ENCODE peak calls at places on chromosomes 3 and 15, in five cellular contexts. D, W, L, I and U are unnamed samples.

GRCh38 chr15:76871930-76872329 is 33.2 kb downstream of the SCAPER start:
- DNase-seq in D (no peak), W (no peak), L (no peak), I (no peak), U (no peak)

GRCh38 chr3:18740631-18741583 is 315.8 kb upstream of the SATB1 start:
- DNase-seq in D (no peak), W (no peak), L (no peak), I (no peak), U (no peak)

GRCh38 chr3:4904801-4905695 is 74.2 kb upstream of the BHLHE40 start:
- DNase-seq in D (no peak), W (no peak), L (no peak), I (no peak), U (no peak)

GRCh38 chr3:70179111-70179510 is 133.3 kb downstream of the MDFIC2 start:
- DNase-seq in D (no peak), W (no peak), L (no peak), I (no peak), U (no peak)

GRCh38 chr3:123026551-123027291 is 842 bp downstream of the SEMA5B start:
- DNase-seq in D (no peak), W (peak; percentile 51), L (peak; percentile 32), I (no peak), U (peak; percentile 39)

GRCh38 chr3:119675188-119675874 is 1.9 kb downstream of the COX17 start:
- DNase-seq in D (no peak), W (no peak), L (no peak), I (no peak), U (no peak)

GRCh38 chr3:74613060-74613459 is 1.4 kb downstream of the CNTN3 start:
- DNase-seq in D (no peak), W (no peak), L (no peak), I (no peak), U (no peak)

GRCh38 chr3:65466300-65466988 is 572.3 kb downstream of the MAGI1 start:
- DNase-seq in D (no peak), W (no peak), L (no peak), I (no peak), U (no peak)

GRCh38 chr3:13013595-13013993 is 59.6 kb downstream of the IQSEC1 start:
- DNase-seq in D (no peak), W (no peak), L (no peak), I (no peak), U (no peak)

GRCh38 chr15:65613365-65613764 is 2.4 kb upstream of the INTS14 start:
- DNase-seq in D (no peak), W (no peak), L (no peak), I (no peak), U (no peak)

GRCh38 chr15:89399070-89399389 is 64.4 kb upstream of the POLG start:
- DNase-seq in D (no peak), W (no peak), L (no peak), I (no peak), U (no peak)

GRCh38 chr3:264394-265156 is 68.0 kb downstream of the CHL1 start:
- DNase-seq in D (no peak), W (no peak), L (peak; percentile 50), I (no peak), U (no peak)

GRCh38 chr3:60076307-60076706 is 1026.5 kb upstream of the CFAP20DC start:
- DNase-seq in D (no peak), W (no peak), L (no peak), I (no peak), U (no peak)

GRCh38 chr3:60073942-60074341 is 1024.1 kb upstream of the CFAP20DC start:
- DNase-seq in D (no peak), W (no peak), L (no peak), I (no peak), U (no peak)

GRCh38 chr3:60081381-60082095 is 1031.7 kb upstream of the CFAP20DC start:
- DNase-seq in D (no peak), W (no peak), L (no peak), I (no peak), U (no peak)

GRCh38 chr3:60080648-60081047 is 1030.8 kb upstream of the CFAP20DC start:
- DNase-seq in D (no peak), W (no peak), L (no peak), I (no peak), U (no peak)

DNA sequence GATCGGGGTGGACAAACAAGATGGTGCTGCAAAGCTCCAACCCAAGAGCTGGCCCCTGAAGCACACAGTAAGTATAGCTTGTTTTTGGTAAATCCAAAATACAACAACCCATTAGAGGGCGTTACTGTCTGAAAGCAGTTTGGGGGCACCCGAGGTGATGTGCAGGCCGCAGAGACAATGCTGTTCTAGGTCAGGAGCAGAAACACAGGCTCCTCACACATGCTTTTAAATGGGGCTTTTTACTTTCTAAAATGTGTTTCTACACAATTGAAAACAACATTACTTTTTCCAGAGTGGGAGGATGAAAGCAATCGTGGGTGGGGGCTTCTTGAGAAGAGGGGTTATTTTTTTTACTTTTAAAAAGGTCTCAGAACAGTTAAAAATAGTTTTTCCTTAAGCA is 1029.3 kb upstream of the CFAP20DC start:
- DNase-seq in D (no peak), W (no peak), L (no peak), I (no peak), U (no peak)
- TF ChIP-seq CTCF in D (no peak), W (no peak), L (no peak), I (no peak), U (no peak)

DNA sequence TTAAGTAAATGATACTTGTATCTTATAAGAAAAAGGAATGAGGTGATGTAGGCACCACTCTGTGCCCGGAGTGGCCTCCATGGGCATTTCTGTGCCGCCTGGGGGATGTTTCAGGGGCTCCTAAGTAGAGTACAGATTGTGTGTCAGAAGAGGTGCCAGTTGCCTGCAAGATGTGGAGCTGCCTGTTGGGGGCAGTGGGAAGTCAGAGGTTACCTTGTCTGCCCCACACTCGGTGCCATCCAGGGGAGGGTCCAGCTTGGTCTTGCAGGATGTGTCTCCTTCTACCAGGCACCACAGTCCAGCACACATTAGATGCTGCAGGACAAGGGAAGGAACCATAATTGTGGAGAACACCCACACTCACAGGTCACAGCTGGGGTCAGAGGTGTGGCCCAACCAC is 208.8 kb downstream of the ADAMTS17 start:
- DNase-seq in D (no peak), W (no peak), L (no peak), I (no peak), U (no peak)
- TF ChIP-seq CTCF in D (no peak), W (no peak), L (no peak), I (no peak), U (no peak)

GRCh38 chr15:98311566-98312188 is 336.7 kb upstream of the IGF1R start:
- DNase-seq in D (peak; percentile 93), W (peak; percentile 83), L (peak; percentile 80), I (peak; percentile 58), U (peak; percentile 84)
- TF ChIP-seq CTCF in D (peak; percentile 86), W (peak; percentile 97), L (peak; percentile 93), I (peak; percentile 58), U (peak; percentile 89)

DNA sequence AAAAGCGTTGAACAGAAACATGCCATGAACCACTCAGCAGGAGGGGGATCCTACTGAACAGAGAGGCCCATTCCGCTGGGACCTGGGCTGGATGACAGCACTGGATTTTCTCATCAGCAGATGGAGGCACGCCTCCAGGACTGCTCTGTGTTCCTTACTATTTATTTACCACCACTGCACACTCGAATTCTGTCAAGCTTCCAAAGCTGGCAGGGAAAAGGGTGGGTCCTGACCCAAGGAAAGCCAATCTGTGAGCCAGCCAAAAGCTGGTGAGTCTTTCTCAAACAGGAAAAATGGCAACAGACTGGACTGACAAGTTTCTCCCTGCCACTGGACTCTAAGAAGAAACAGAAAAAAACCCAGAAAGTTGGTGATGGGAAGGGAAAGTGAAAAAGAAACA is 37.8 kb downstream of the CD47 start:
- DNase-seq in D (no peak), W (no peak), L (no peak), I (no peak), U (no peak)
- TF ChIP-seq CTCF in D (no peak), W (no peak), L (no peak), I (no peak), U (no peak)

DNA sequence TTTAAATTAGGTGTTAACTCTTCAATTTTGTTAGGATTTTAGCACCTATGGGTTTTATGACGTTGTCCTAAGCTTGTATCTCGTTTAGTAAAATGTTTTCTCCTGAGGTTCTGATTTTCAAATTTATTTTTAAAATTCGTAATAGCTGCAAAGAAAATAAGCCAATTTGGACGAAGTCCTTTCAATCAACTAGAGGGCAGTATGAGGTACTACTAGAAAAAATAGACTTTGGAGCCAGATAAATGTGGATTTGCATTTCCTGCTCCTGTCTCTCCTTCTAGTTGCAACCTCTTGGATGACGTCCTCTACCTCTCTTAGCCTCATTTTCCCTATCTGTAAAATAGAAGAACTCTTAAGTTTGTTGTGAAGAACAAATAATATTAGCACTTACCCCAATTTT is 81.1 kb downstream of the SLTM start:
- DNase-seq in D (no peak), W (no peak), L (no peak), I (no peak), U (no peak)
- TF ChIP-seq CTCF in D (no peak), W (no peak), L (peak; percentile 36), I (no peak), U (peak; percentile 44)

DNA sequence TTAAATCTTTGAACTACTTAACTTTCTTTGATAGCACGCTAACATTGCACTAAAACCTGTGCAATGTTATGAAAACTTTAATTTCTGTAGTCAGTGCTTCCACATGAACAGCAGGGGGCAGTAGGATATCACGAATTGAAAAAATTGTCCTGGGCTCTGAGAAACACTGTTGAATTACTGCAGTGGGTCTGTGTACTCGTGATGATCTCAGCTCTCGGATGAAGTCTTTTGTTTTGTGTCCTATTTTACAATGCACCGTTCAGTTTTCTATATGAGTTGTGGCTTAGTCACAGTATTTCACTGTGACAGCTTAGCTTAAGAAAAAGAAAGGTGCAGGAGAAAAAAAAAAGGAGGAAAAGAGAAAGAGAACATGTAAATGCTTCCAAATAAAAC is 141.3 kb upstream of the CCDC54 start:
- DNase-seq in D (no peak), W (no peak), L (peak; percentile 81), I (peak; percentile 61), U (peak; percentile 53)
- TF ChIP-seq CTCF in D (peak; percentile 91), W (peak; percentile 87), L (peak; percentile 97), I (peak; percentile 57), U (peak; percentile 94)

GRCh38 chr15:67569668-67570067 is 27.2 kb downstream of the MAP2K5 start:
- DNase-seq in D (no peak), W (no peak), L (no peak), I (no peak), U (no peak)

GRCh38 chr15:67573194-67573593 is 30.7 kb downstream of the MAP2K5 start:
- DNase-seq in D (no peak), W (no peak), L (no peak), I (no peak), U (no peak)

GRCh38 chr15:67570875-67571642 is 28.6 kb downstream of the MAP2K5 start:
- DNase-seq in D (no peak), W (no peak), L (no peak), I (no peak), U (no peak)

GRCh38 chr15:67574981-67575632 is 32.6 kb downstream of the MAP2K5 start:
- DNase-seq in D (no peak), W (no peak), L (no peak), I (no peak), U (no peak)

GRCh38 chr15:67571643-67572415 is 29.3 kb downstream of the MAP2K5 start:
- DNase-seq in D (no peak), W (no peak), L (no peak), I (no peak), U (no peak)
- TF ChIP-seq CTCF in D (no peak), W (no peak), L (no peak), I (no peak), U (no peak)